ENCODE peak calls at places on chromosomes 5 and 9, in ten cellular contexts. I is tibial nerve, L is BJ, V is DND-41, E is mesothelial cell of epicardium, P is AG04449, Z is WTC11, K is cardiac fibroblast, S is GM23338, M is Caco-2. B is an unnamed sample.
A peak's percentile ranks its signal among the peaks of the same experiment; 100 is the strongest.

GRCh38 chr5:8908055-8908683 is 637.7 kb downstream of the SEMA5A start:
- DNase-seq in I (no peak), L (no peak), V (peak; percentile 61), E (no peak), P (no peak), Z (peak; percentile 78), K (peak; percentile 26), S (peak; percentile 74), M (peak; percentile 57), B (no peak)

GRCh38 chr9:127452481-127453092 is 1.3 kb downstream of the LRSAM1 start:
- DNase-seq in I (peak; percentile 20), L (no peak), V (no peak), E (no peak), P (no peak), Z (no peak), K (peak; percentile 72), S (no peak), M (no peak), B (no peak)

GRCh38 chr9:34986541-34987047 is 3.0 kb upstream of the DNAJB5 start:
- DNase-seq in I (peak; percentile 40), L (no peak), V (peak; percentile 37), E (no peak), P (no peak), Z (peak; percentile 37), K (peak; percentile 46), S (peak; percentile 69), M (no peak), B (no peak)

GRCh38 chr5:153714732-153715287 is 224.3 kb downstream of the GRIA1 start:
- DNase-seq in I (no peak), L (no peak), V (no peak), E (no peak), P (peak; percentile 4), Z (no peak), K (no peak), S (no peak), M (no peak), B (no peak)

GRCh38 chr5:43193171-43193951 is 1.3 kb downstream of the NIM1K start:
- DNase-seq in I (peak; percentile 43), L (peak; percentile 83), V (no peak), E (no peak), P (peak; percentile 75), Z (no peak), K (peak; percentile 93), S (peak; percentile 75), M (peak; percentile 40), B (no peak)

GRCh38 chr5:24906689-24907088 is 261.9 kb upstream of the CDH10 start:
- DNase-seq in I (no peak), L (no peak), V (no peak), E (no peak), P (no peak), Z (no peak), K (no peak), S (no peak), M (no peak), B (no peak)

GRCh38 chr9:15311607-15312006 is 4.6 kb upstream of the TTC39B start:
- DNase-seq in I (no peak), L (no peak), V (no peak), E (no peak), P (no peak), Z (no peak), K (no peak), S (no peak), M (no peak), B (no peak)

GRCh38 chr9:17330097-17330496 is 195.3 kb downstream of the CNTLN start:
- DNase-seq in I (no peak), L (no peak), V (no peak), E (no peak), P (no peak), Z (no peak), K (no peak), S (no peak), M (no peak), B (no peak)

GRCh38 chr5:120088831-120089230 is 375.3 kb upstream of the PRR16 start:
- DNase-seq in I (no peak), L (no peak), V (no peak), E (no peak), P (no peak), Z (no peak), K (no peak), S (no peak), M (no peak), B (no peak)

GRCh38 chr9:116837038-116837998 is 150.2 kb downstream of the TRIM32 start:
- DNase-seq in I (no peak), L (no peak), V (no peak), E (no peak), P (no peak), Z (no peak), K (no peak), S (peak; percentile 28), M (no peak), B (no peak)

GRCh38 chr9:76379494-76379893 is 14.7 kb downstream of the RFK start:
- DNase-seq in I (no peak), L (no peak), V (no peak), E (no peak), P (no peak), Z (no peak), K (no peak), S (no peak), M (no peak), B (no peak)

GRCh38 chr9:113875917-113876805 is at the start of gene ZNF618:
- DNase-seq in I (no peak), L (no peak), V (peak; percentile 15), E (peak; percentile 34), P (no peak), Z (peak; percentile 38), K (peak; percentile 44), S (peak; percentile 60), M (peak; percentile 43), B (peak; percentile 35)

GRCh38 chr5:93819666-93820065 is 78.3 kb upstream of the POU5F2 start:
- DNase-seq in I (no peak), L (no peak), V (no peak), E (no peak), P (no peak), Z (no peak), K (no peak), S (peak; percentile 34), M (no peak), B (no peak)

GRCh38 chr9:87662808-87663528 is 63.0 kb upstream of the CTSL start:
- DNase-seq in I (peak; percentile 81), L (peak; percentile 30), V (peak; percentile 65), E (peak; percentile 73), P (no peak), Z (peak; percentile 94), K (peak; percentile 86), S (peak; percentile 94), M (peak; percentile 68), B (peak; percentile 91)

GRCh38 chr5:72499090-72499489 is 8.1 kb downstream of the ZNF366 start:
- DNase-seq in I (no peak), L (no peak), V (no peak), E (no peak), P (no peak), Z (no peak), K (no peak), S (no peak), M (no peak), B (no peak)

GRCh38 chr5:72498284-72498683 is 8.9 kb downstream of the ZNF366 start:
- DNase-seq in I (no peak), L (no peak), V (no peak), E (no peak), P (no peak), Z (no peak), K (peak; percentile 63), S (no peak), M (no peak), B (no peak)

GRCh38 chr5:72499730-72500129 is 7.5 kb downstream of the ZNF366 start:
- DNase-seq in I (no peak), L (no peak), V (no peak), E (no peak), P (no peak), Z (no peak), K (no peak), S (peak; percentile 18), M (no peak), B (no peak)

GRCh38 chr5:72497823-72498222 is 9.4 kb downstream of the ZNF366 start:
- DNase-seq in I (no peak), L (no peak), V (no peak), E (no peak), P (no peak), Z (no peak), K (no peak), S (no peak), M (no peak), B (no peak)

DNA sequence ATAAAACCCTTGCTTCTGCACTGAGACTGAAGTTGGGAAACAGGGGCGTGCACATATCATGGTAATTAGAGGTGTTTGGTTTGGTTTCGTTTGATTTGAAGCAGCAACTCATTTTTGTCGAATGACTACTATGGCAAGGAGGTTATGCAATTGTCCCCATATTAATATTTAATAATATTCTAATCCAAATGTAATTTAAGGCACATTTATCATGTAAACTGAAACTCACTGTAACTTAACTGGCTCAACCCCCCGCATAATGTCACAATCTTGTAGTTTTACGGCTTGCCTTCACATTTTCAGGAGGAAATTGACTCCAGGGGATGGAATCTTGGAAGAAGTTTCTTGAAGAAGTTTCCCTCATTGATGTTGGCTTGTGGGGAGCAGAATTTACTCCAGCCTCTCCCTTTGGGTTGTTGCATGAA is 12.5 kb downstream of the ZNF366 start:
- DNase-seq in I (peak; percentile 48), L (no peak), V (no peak), E (no peak), P (no peak), Z (no peak), K (peak; percentile 46), S (no peak), M (no peak), B (no peak)
- TF ChIP-seq CTCF in I (no peak), L (no peak), V (no peak), E (no peak), P (no peak), Z (no peak), K (no peak), S (no peak), M (no peak), B (no peak)

GRCh38 chr5:178223196-178223773 is 9.3 kb downstream of the PHYKPL start:
- DNase-seq in I (no peak), L (no peak), V (no peak), E (no peak), P (no peak), Z (no peak), K (no peak), S (no peak), M (no peak), B (no peak)
- TF ChIP-seq CTCF in I (no peak), L (no peak), V (no peak), E (peak; percentile 19), P (no peak), Z (no peak), K (peak; percentile 7), S (peak; percentile 19), M (no peak), B (no peak)

GRCh38 chr9:121774715-121775613 is 123.5 kb downstream of the DAB2IP start:
- DNase-seq in I (no peak), L (no peak), V (no peak), E (peak; percentile 15), P (no peak), Z (no peak), K (no peak), S (no peak), M (no peak), B (no peak)
- TF ChIP-seq CTCF in I (no peak), L (no peak), V (no peak), E (no peak), P (no peak), Z (no peak), K (no peak), S (no peak), M (no peak), B (no peak)

DNA sequence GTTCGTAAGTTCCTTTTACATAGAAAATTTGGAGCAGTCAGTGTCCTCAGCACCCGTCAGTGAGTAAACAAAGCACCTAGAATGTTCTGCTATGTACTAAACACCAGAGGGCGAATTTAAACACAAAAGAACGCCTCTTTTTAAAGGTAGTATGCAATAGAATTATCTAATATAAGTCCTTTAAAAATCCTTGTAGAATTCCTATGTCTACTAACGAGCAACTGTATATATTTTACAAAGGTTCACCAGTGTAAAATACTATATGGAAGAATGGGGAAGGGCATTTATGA is 499 bp upstream of the TMEM232 start:
- DNase-seq in I (no peak), L (no peak), V (no peak), E (no peak), P (no peak), Z (no peak), K (no peak), S (peak; percentile 37), M (no peak), B (no peak)
- TF ChIP-seq CTCF in I (no peak), L (no peak), V (no peak), E (no peak), P (no peak), Z (no peak), K (no peak), S (peak; percentile 45), M (no peak), B (no peak)

B was measured in D721Med.